ENCODE peak calls at places on chromosomes 13 and 19, in seven cellular contexts. Q is H9, V is neural crest cell, T is brain microvascular endothelial cell, X is mucosa of descending colon, U is GM20000, M is esophagus squamous epithelium. F is an unnamed sample.

GRCh38 chr19:10863107-10863700 is 8.1 kb upstream of the CARM1 start:
- DNase-seq in Q (no peak), V (no peak), T (peak; percentile 69), X (peak; percentile 23), U (no peak), M (no peak), F (no peak)

GRCh38 chr13:45537506-45537905 is 72.8 kb downstream of the COG3 start:
- DNase-seq in Q (no peak), V (no peak), T (no peak), X (no peak), U (no peak), M (no peak), F (no peak)

GRCh38 chr13:97224544-97225324 is 2.6 kb downstream of the MBNL2 start:
- DNase-seq in Q (no peak), V (no peak), T (peak; percentile 69), X (peak; percentile 65), U (no peak), M (no peak), F (no peak)

GRCh38 chr19:34387446-34387810 is 16.8 kb upstream of the PDCD2L start:
- DNase-seq in Q (no peak), V (no peak), T (no peak), X (no peak), U (no peak), M (no peak), F (no peak)

GRCh38 chr13:83272076-83272475 is 610.2 kb downstream of the SLITRK1 start:
- DNase-seq in Q (no peak), V (no peak), T (no peak), X (no peak), U (no peak), M (no peak), F (no peak)

GRCh38 chr13:30353060-30353459 is 45.7 kb upstream of the KATNAL1 start:
- DNase-seq in Q (no peak), V (no peak), T (no peak), X (no peak), U (no peak), M (no peak), F (no peak)

GRCh38 chr19:52189745-52190678 is at the start of gene PPP2R1A:
- DNase-seq in Q (peak; percentile 100), V (peak; percentile 94), T (peak; percentile 100), X (peak; percentile 99), U (peak; percentile 93), M (peak; percentile 100), F (peak; percentile 91)

GRCh38 chr13:80010846-80011245 is 330.1 kb downstream of the SPRY2 start:
- DNase-seq in Q (no peak), V (no peak), T (no peak), X (no peak), U (no peak), M (no peak), F (no peak)

GRCh38 chr13:102651392-102651791 is 43.5 kb downstream of the METTL21C start:
- DNase-seq in Q (no peak), V (no peak), T (no peak), X (no peak), U (no peak), M (no peak), F (no peak)

GRCh38 chr13:98565726-98566577 is 11.0 kb downstream of the STK24 start:
- DNase-seq in Q (no peak), V (no peak), T (no peak), X (peak; percentile 89), U (no peak), M (no peak), F (no peak)

GRCh38 chr13:105597573-105597972 is 937.9 kb downstream of the EFNB2 start:
- DNase-seq in Q (no peak), V (no peak), T (no peak), X (no peak), U (no peak), M (no peak), F (no peak)

GRCh38 chr19:56839665-56840451 is 668 bp downstream of the PEG3 start:
- DNase-seq in Q (no peak), V (no peak), T (peak; percentile 72), X (peak; percentile 61), U (no peak), M (peak; percentile 55), F (peak; percentile 66)

GRCh38 chr13:84917252-84917878 is 881.9 kb downstream of the SLITRK6 start:
- DNase-seq in Q (no peak), V (no peak), T (no peak), X (no peak), U (no peak), M (no peak), F (no peak)

GRCh38 chr13:73593199-73593765 is 534.5 kb downstream of the KLF5 start:
- DNase-seq in Q (no peak), V (no peak), T (no peak), X (no peak), U (no peak), M (no peak), F (no peak)

GRCh38 chr19:29525901-29526729 is at the start of gene VSTM2B:
- DNase-seq in Q (no peak), V (no peak), T (no peak), X (no peak), U (peak; percentile 50), M (no peak), F (no peak)

GRCh38 chr13:82961757-82962156 is 920.5 kb downstream of the SLITRK1 start:
- DNase-seq in Q (no peak), V (no peak), T (no peak), X (no peak), U (no peak), M (no peak), F (no peak)

GRCh38 chr19:52492201-52492960 is 35.1 kb upstream of the ZNF808 start:
- DNase-seq in Q (peak; percentile 97), V (peak; percentile 47), T (no peak), X (peak; percentile 2), U (no peak), M (no peak), F (no peak)

GRCh38 chr13:82797876-82798275 is 1084.4 kb downstream of the SLITRK1 start:
- DNase-seq in Q (no peak), V (no peak), T (no peak), X (no peak), U (no peak), M (no peak), F (no peak)

GRCh38 chr19:12237143-12237839 is 57.4 kb downstream of the ZNF44 start:
- DNase-seq in Q (no peak), V (no peak), T (no peak), X (no peak), U (no peak), M (no peak), F (no peak)

GRCh38 chr13:114027826-114028225 is 54.0 kb upstream of the C13orf46 start:
- DNase-seq in Q (no peak), V (no peak), T (no peak), X (no peak), U (no peak), M (no peak), F (no peak)

GRCh38 chr19:1854542-1855039 is 6.3 kb upstream of the REXO1 start:
- DNase-seq in Q (peak; percentile 64), V (no peak), T (peak; percentile 41), X (peak; percentile 66), U (no peak), M (no peak), F (no peak)

GRCh38 chr13:91361755-91362271 is 14.3 kb downstream of the MIR17HG start:
- DNase-seq in Q (no peak), V (no peak), T (no peak), X (no peak), U (no peak), M (no peak), F (no peak)

GRCh38 chr13:72132065-72132464 is 265.1 kb upstream of the DACH1 start:
- DNase-seq in Q (no peak), V (no peak), T (no peak), X (no peak), U (no peak), M (no peak), F (no peak)

GRCh38 chr13:48078251-48078656 is 16.6 kb downstream of the MED4 start:
- DNase-seq in Q (no peak), V (no peak), T (no peak), X (peak; percentile 6), U (peak; percentile 44), M (no peak), F (no peak)
- TF ChIP-seq CTCF in Q (peak; percentile 46), V (no peak), T (no peak), X (no peak), U (no peak), M (no peak), F (no peak)

DNA sequence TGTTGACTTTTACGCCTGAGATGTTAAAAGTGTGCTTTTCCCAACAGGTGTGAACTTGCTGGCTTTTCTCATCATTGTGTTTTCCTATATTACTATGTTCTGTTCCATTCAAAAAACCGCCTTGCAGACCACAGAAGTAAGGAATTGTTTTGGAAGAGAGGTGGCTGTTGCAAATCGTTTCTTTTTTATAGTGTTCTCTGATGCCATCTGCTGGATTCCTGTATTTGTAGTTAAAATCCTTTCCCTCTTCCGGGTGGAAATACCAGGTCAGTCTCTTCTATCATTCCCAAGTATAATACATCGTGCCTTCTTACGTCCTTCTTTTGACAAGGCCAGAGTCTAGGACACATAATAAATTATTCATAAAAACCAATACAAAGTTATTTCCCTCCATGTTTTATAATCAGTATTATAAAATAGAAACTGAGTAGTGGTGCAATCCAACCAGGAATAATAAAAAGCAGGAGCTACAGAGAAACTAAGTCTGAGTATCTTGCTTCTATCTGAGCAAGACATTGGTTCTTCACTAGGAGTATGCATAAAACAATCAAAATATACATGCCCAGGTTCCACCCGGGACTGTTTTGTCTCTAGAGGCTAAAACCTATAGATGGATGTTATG is 57.9 kb downstream of the RXFP2 start:
- DNase-seq in Q (no peak), V (no peak), T (peak; percentile 17), X (peak; percentile 14), U (no peak), M (no peak), F (no peak)
- TF ChIP-seq CTCF in Q (peak; percentile 63), V (peak; percentile 53), T (peak; percentile 52), X (no peak), U (no peak), M (no peak), F (no peak)

GRCh38 chr13:26128676-26129075 is 76.9 kb upstream of the SHISA2 start:
- DNase-seq in Q (no peak), V (no peak), T (no peak), X (no peak), U (no peak), M (no peak), F (no peak)

GRCh38 chr13:26133851-26134250 is 82.0 kb upstream of the SHISA2 start:
- DNase-seq in Q (no peak), V (no peak), T (no peak), X (no peak), U (no peak), M (no peak), F (no peak)

GRCh38 chr13:26133286-26133685 is 81.5 kb upstream of the SHISA2 start:
- DNase-seq in Q (no peak), V (no peak), T (no peak), X (no peak), U (no peak), M (no peak), F (no peak)

DNA sequence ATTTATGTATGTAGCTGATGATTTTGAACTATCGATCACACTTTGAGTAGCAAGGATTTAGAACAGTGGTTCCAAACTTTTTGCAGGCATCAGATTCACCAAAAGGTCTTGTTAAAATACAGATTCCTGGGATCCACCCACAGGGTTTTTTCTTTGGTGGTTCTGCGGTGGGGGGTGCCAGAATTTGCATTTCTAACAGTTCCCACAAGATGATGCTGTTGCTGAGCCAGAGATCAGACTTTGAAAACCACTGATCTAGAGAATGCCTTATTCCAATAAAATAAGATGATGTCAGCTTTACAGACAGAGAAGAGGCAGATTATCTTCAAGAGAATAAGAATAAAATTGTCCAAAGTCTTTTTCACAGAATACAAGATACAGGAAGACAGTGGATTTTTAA is 80.9 kb upstream of the SHISA2 start:
- DNase-seq in Q (no peak), V (no peak), T (no peak), X (no peak), U (no peak), M (no peak), F (no peak)
- TF ChIP-seq CTCF in Q (no peak), V (no peak), T (peak; percentile 44), X (no peak), U (no peak), M (no peak), F (no peak)

GRCh38 chr19:35899547-35900214 is 659 bp downstream of the NFKBID start:
- DNase-seq in Q (peak; percentile 65), V (peak; percentile 47), T (peak; percentile 50), X (peak; percentile 91), U (peak; percentile 94), M (peak; percentile 48), F (no peak)
- TF ChIP-seq CTCF in Q (no peak), V (no peak), T (no peak), X (no peak), U (no peak), M (no peak), F (no peak)

F was measured in omental fat pad.